ENCODE peak calls at places on chromosomes 12 and 14, in ten cellular contexts. Q is uterus, E is H1, U is MM.1S, X is IMR-90, H is left ventricle myocardium inferior, Y is esophagus squamous epithelium, W is pancreas, T is foreskin keratinocyte, M is upper lobe of left lung. P is an unnamed sample.

GRCh38 chr12:113424915-113425823 is 3.0 kb downstream of the SDSL start:
- DNase-seq in Q (no peak), E (peak; percentile 94), U (peak; percentile 12), X (peak; percentile 48), H (peak; percentile 59), Y (no peak), W (peak; percentile 59), T (no peak), M (peak; percentile 40), P (peak; percentile 49)

GRCh38 chr14:50233335-50234250 is 2.2 kb upstream of the SOS2 start:
- DNase-seq in Q (no peak), E (no peak), U (no peak), X (no peak), H (no peak), Y (no peak), W (no peak), T (no peak), M (no peak), P (peak; percentile 1)

GRCh38 chr12:27060740-27061139 is 21.6 kb downstream of the C12orf71 start:
- DNase-seq in Q (no peak), E (no peak), U (no peak), X (peak; percentile 21), H (no peak), Y (no peak), W (no peak), T (no peak), M (no peak), P (no peak)

GRCh38 chr12:7915911-7916403 is 20.0 kb downstream of the SLC2A3 start:
- DNase-seq in Q (no peak), E (peak; percentile 55), U (no peak), X (no peak), H (no peak), Y (no peak), W (no peak), T (no peak), M (no peak), P (no peak)

GRCh38 chr14:99033951-99034350 is 238.0 kb downstream of the BCL11B start:
- DNase-seq in Q (no peak), E (no peak), U (no peak), X (no peak), H (no peak), Y (no peak), W (no peak), T (no peak), M (no peak), P (no peak)

GRCh38 chr14:31945074-31945613 is 132.0 kb upstream of the ARHGAP5 start:
- DNase-seq in Q (no peak), E (no peak), U (peak; percentile 9), X (no peak), H (no peak), Y (no peak), W (no peak), T (no peak), M (no peak), P (no peak)

GRCh38 chr12:104863549-104863948 is 94.5 kb downstream of the SLC41A2 start:
- DNase-seq in Q (no peak), E (no peak), U (no peak), X (peak; percentile 54), H (no peak), Y (no peak), W (no peak), T (no peak), M (no peak), P (no peak)

GRCh38 chr12:45363903-45364302 is 148.0 kb downstream of the ANO6 start:
- DNase-seq in Q (no peak), E (no peak), U (no peak), X (no peak), H (no peak), Y (no peak), W (no peak), T (no peak), M (no peak), P (no peak)

GRCh38 chr12:118330421-118331018 is 42.2 kb downstream of the TAOK3 start:
- DNase-seq in Q (no peak), E (no peak), U (no peak), X (peak; percentile 89), H (no peak), Y (no peak), W (no peak), T (peak; percentile 24), M (peak; percentile 40), P (no peak)

GRCh38 chr14:52002542-52002941 is 13.2 kb downstream of the RTRAF start:
- DNase-seq in Q (no peak), E (no peak), U (no peak), X (no peak), H (no peak), Y (no peak), W (no peak), T (no peak), M (no peak), P (no peak)

GRCh38 chr12:110704750-110705149 is 15.8 kb upstream of the HVCN1 start:
- DNase-seq in Q (no peak), E (no peak), U (peak; percentile 33), X (no peak), H (no peak), Y (no peak), W (peak; percentile 29), T (no peak), M (no peak), P (no peak)

GRCh38 chr12:39959016-39959415 is 146.9 kb downstream of the SLC2A13 start:
- DNase-seq in Q (no peak), E (no peak), U (no peak), X (no peak), H (no peak), Y (no peak), W (no peak), T (no peak), M (no peak), P (no peak)

GRCh38 chr14:64971890-64972785 is at the start of gene RAB15:
- DNase-seq in Q (peak; percentile 34), E (no peak), U (no peak), X (peak; percentile 6), H (peak; percentile 39), Y (no peak), W (peak; percentile 48), T (no peak), M (peak; percentile 24), P (peak; percentile 55)

GRCh38 chr14:96752594-96752993 is 44.6 kb upstream of the VRK1 start:
- DNase-seq in Q (no peak), E (no peak), U (no peak), X (peak; percentile 5), H (no peak), Y (no peak), W (no peak), T (no peak), M (no peak), P (no peak)

GRCh38 chr14:96754845-96755184 is 42.4 kb upstream of the VRK1 start:
- DNase-seq in Q (no peak), E (no peak), U (no peak), X (no peak), H (no peak), Y (no peak), W (no peak), T (no peak), M (no peak), P (no peak)

GRCh38 chr14:96754162-96754844 is 42.9 kb upstream of the VRK1 start:
- DNase-seq in Q (no peak), E (no peak), U (no peak), X (peak; percentile 5), H (no peak), Y (no peak), W (no peak), T (no peak), M (no peak), P (no peak)

GRCh38 chr14:96751505-96751904 is 45.7 kb upstream of the VRK1 start:
- DNase-seq in Q (no peak), E (no peak), U (no peak), X (no peak), H (no peak), Y (no peak), W (no peak), T (no peak), M (no peak), P (no peak)

GRCh38 chr14:96752156-96752555 is 45.0 kb upstream of the VRK1 start:
- DNase-seq in Q (no peak), E (no peak), U (no peak), X (no peak), H (no peak), Y (no peak), W (no peak), T (no peak), M (no peak), P (no peak)
- H3K27me3 ChIP-seq in Q (no peaks in the 10 kb centered on the region), E (no peaks in the 10 kb centered on the region), U (no peaks in the 10 kb centered on the region), X (peaks cover 2% of the 10 kb centered on the region), H (peaks cover 80% of the 10 kb centered on the region), Y (peaks cover 62% of the 10 kb centered on the region), W (peaks cover 6% of the 10 kb centered on the region), T (peaks cover 18% of the 10 kb centered on the region), M (no peaks in the 10 kb centered on the region), P (peaks cover 6% of the 10 kb centered on the region)

GRCh38 chr14:36254020-36254614 is 66.3 kb downstream of the MBIP start:
- DNase-seq in Q (no peak), E (peak; percentile 52), U (no peak), X (peak; percentile 19), H (no peak), Y (no peak), W (no peak), T (no peak), M (no peak), P (no peak)
- TF ChIP-seq CTCF in Q (no peak), E (peak; percentile 46), U (no peak), X (peak; percentile 46), H (no peak), Y (no peak), W (no peak), T (peak; percentile 41), M (peak; percentile 11), P (no peak)

DNA sequence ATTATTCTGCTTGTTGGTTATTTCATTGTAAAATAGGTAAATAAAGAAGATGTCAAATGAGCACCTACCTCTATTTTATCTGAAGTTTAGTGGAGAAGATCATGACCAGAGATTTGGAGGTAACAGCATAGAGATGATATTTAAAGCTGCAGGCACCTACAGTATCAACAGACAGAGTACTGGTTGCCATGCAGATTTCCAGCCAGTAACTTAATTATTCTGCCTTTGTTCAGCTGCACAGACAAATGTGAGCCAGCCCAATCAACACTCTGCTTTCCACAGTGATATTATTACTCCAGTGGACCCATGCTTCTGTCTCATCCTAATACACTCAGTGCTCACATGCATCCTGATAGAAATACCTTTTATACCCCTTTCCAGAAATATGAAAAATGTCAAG is 348.5 kb upstream of the RGS6 start:
- DNase-seq in Q (no peak), E (no peak), U (no peak), X (no peak), H (no peak), Y (no peak), W (no peak), T (no peak), M (no peak), P (no peak)
- H3K27ac ChIP-seq in Q (no peak overlapping the region), E (no peak overlapping the region), U (no peak overlapping the region), X (no peak overlapping the region), H (no peak overlapping the region), Y (no peak overlapping the region), W (no peak overlapping the region), T (no peak overlapping the region), M (no peak overlapping the region), P (no peak overlapping the region)

DNA sequence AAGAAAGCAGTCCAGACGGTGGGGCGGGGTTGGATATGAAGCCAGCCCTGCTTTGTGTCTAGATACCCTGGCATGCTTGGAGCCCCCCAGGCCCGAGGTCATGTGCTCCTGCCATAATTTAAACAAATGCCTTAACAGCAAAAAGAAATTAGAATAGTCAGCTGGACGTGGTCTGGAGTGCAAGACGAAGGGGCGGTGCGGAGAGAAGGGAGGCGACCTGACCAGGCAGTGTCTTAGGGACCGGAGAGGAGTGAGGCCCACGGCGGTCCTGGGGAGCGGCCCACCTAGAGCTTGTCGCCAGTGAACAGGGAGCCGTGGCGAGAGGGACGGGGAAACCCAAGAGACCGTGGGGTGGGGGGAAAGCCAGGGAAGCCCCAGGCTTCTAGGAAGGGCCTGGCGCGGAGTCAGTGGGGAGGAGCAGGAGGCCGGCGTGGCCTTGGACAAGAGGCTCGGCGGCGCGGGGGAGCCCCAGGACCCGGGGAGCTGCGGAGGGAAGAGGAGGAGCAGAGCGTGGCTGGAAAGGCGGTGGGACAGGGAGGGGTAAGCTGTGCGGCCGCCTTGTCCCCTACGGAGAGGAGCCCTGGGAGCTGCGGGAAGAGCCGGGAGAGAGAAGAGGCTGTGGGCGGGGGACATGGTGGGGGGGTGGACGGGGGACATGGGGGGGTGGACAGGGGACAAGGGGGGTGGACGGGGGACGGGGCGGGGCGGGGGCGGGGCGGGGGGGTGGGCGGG is 118.5 kb upstream of the C14orf180 start:
- DNase-seq in Q (no peak), E (peak; percentile 77), U (no peak), X (no peak), H (no peak), Y (no peak), W (no peak), T (no peak), M (peak; percentile 31), P (no peak)
- H3K27me3 ChIP-seq in Q (no peaks in the 10 kb centered on the region), E (peaks cover 28% of the 10 kb centered on the region), U (peaks cover 43% of the 10 kb centered on the region), X (no peaks in the 10 kb centered on the region), H (peaks cover 91% of the 10 kb centered on the region), Y (peaks cover 78% of the 10 kb centered on the region), W (no peaks in the 10 kb centered on the region), T (peaks cover 21% of the 10 kb centered on the region), M (peaks cover 5% of the 10 kb centered on the region), P (peaks cover 28% of the 10 kb centered on the region)